ENCODE peak calls at places on chromosome 1, in seven cellular contexts. I is iris pigment epithelial cell; N is kidney glomerular epithelial cell; O is H54; Y is SHP77; J is ovary; D is activated CD8-positive, alpha-beta memory T cell treated with anti-CD3 and anti-CD28 coated beads, Interleukin-2, amount 50 U/mL, for 48 hours. R is an unnamed sample.

GRCh38 chr1:208135354-208135753 is 108.8 kb downstream of the PLXNA2 start:
- DNase-seq in I (peak), N (no peak), O (no peak), Y (no peak), J (peak), D (no peak), R (peak)

GRCh38 chr1:106536741-106537140 is 519.7 kb upstream of the PRMT6 start:
- DNase-seq in I (no peak), N (no peak), O (no peak), Y (no peak), J (no peak), D (no peak), R (peak)

GRCh38 chr1:72326494-72326893 is 44.2 kb upstream of the NEGR1 start:
- DNase-seq in I (no peak), N (no peak), O (no peak), Y (no peak), J (no peak), D (no peak), R (no peak)

GRCh38 chr1:203171341-203172183 is 4.1 kb downstream of the MYBPH start:
- DNase-seq in I (no peak), N (no peak), O (no peak), Y (no peak), J (no peak), D (no peak), R (no peak)

GRCh38 chr1:84365225-84366221 is 32.8 kb upstream of the DNASE2B start:
- DNase-seq in I (peak), N (peak), O (peak), Y (no peak), J (no peak), D (no peak), R (peak)

GRCh38 chr1:68955424-68955823 is 458.5 kb upstream of the DEPDC1 start:
- DNase-seq in I (no peak), N (no peak), O (no peak), Y (no peak), J (no peak), D (no peak), R (peak)

GRCh38 chr1:102799496-102799895 is 308.8 kb downstream of the COL11A1 start:
- DNase-seq in I (peak), N (no peak), O (no peak), Y (no peak), J (no peak), D (no peak), R (peak)

GRCh38 chr1:59261537-59261936 is 35.4 kb upstream of the FGGY start:
- DNase-seq in I (no peak), N (no peak), O (no peak), Y (no peak), J (no peak), D (no peak), R (peak)

GRCh38 chr1:36529762-36530260 is 47.1 kb upstream of the CSF3R start:
- DNase-seq in I (no peak), N (no peak), O (no peak), Y (no peak), J (no peak), D (peak), R (no peak)

GRCh38 chr1:234599617-234600417 is 10.2 kb downstream of the IRF2BP2 start:
- DNase-seq in I (peak), N (peak), O (no peak), Y (peak), J (peak), D (peak), R (peak)

GRCh38 chr1:97942161-97943123 is 21.6 kb upstream of the DPYD start:
- DNase-seq in I (no peak), N (no peak), O (no peak), Y (no peak), J (no peak), D (no peak), R (no peak)

GRCh38 chr1:207458409-207458808 is 4.3 kb downstream of the CR2 start:
- DNase-seq in I (no peak), N (no peak), O (no peak), Y (no peak), J (no peak), D (no peak), R (no peak)

GRCh38 chr1:215872658-215873057 is 305.6 kb downstream of the KCTD3 start:
- DNase-seq in I (no peak), N (no peak), O (no peak), Y (no peak), J (no peak), D (no peak), R (no peak)

GRCh38 chr1:180928272-180929230 is 15.9 kb downstream of the KIAA1614 start:
- DNase-seq in I (no peak), N (no peak), O (no peak), Y (no peak), J (no peak), D (no peak), R (no peak)

GRCh38 chr1:81670286-81670685 is 130.4 kb upstream of the ADGRL2 start:
- DNase-seq in I (peak), N (peak), O (peak), Y (peak), J (peak), D (no peak), R (peak)

GRCh38 chr1:186304982-186305949 is 69.8 kb downstream of the TPR start:
- DNase-seq in I (peak), N (peak), O (no peak), Y (peak), J (no peak), D (no peak), R (peak)

GRCh38 chr1:154751690-154752089 is 118.4 kb downstream of the KCNN3 start:
- DNase-seq in I (peak), N (no peak), O (no peak), Y (no peak), J (no peak), D (peak), R (peak)

GRCh38 chr1:235919797-235920475 is 53.2 kb upstream of the LYST start:
- DNase-seq in I (peak), N (peak), O (peak), Y (no peak), J (no peak), D (no peak), R (peak)

GRCh38 chr1:200039849-200040479 is 12.5 kb downstream of the NR5A2 start:
- DNase-seq in I (peak), N (no peak), O (no peak), Y (no peak), J (no peak), D (no peak), R (no peak)

GRCh38 chr1:43256675-43257570 is 12.9 kb upstream of the TMEM125 start:
- DNase-seq in I (no peak), N (no peak), O (no peak), Y (no peak), J (no peak), D (peak), R (no peak)

GRCh38 chr1:18175530-18176377 is 68.2 kb downstream of the IGSF21 start:
- DNase-seq in I (no peak), N (no peak), O (no peak), Y (no peak), J (no peak), D (no peak), R (no peak)

GRCh38 chr1:21638531-21639341 is 30.4 kb downstream of the RAP1GAP start:
- DNase-seq in I (peak), N (peak), O (peak), Y (peak), J (no peak), D (no peak), R (peak)

GRCh38 chr1:157269656-157270375 is 131.6 kb upstream of the ETV3 start:
- DNase-seq in I (no peak), N (no peak), O (no peak), Y (no peak), J (no peak), D (no peak), R (no peak)

GRCh38 chr1:55378582-55378981 is 163.4 kb upstream of the USP24 start:
- DNase-seq in I (peak), N (no peak), O (no peak), Y (no peak), J (no peak), D (no peak), R (peak)

GRCh38 chr1:2591581-2592261 is 5.1 kb downstream of the PRXL2B start:
- DNase-seq in I (no peak), N (no peak), O (no peak), Y (no peak), J (no peak), D (no peak), R (no peak)

GRCh38 chr1:210377934-210378333 is 49.2 kb downstream of the HHAT start:
- DNase-seq in I (peak), N (peak), O (no peak), Y (no peak), J (no peak), D (no peak), R (peak)

GRCh38 chr1:203593723-203594122 is 32.9 kb upstream of the ATP2B4 start:
- DNase-seq in I (peak), N (no peak), O (no peak), Y (no peak), J (no peak), D (peak), R (no peak)

GRCh38 chr1:43549921-43550597 is 19.4 kb downstream of the PTPRF start:
- DNase-seq in I (no peak), N (peak), O (no peak), Y (no peak), J (peak), D (peak), R (no peak)

GRCh38 chr1:61680500-61680899 is 44.4 kb downstream of the TM2D1 start:
- DNase-seq in I (no peak), N (no peak), O (no peak), Y (no peak), J (no peak), D (no peak), R (peak)

GRCh38 chr1:204459706-204460105 is 34.9 kb downstream of the PIK3C2B start:
- DNase-seq in I (no peak), N (no peak), O (no peak), Y (no peak), J (no peak), D (no peak), R (no peak)

GRCh38 chr1:203342192-203342940 is 8.6 kb downstream of the FMOD start:
- DNase-seq in I (peak), N (peak), O (peak), Y (peak), J (no peak), D (peak), R (peak)